ENCODE peak calls at places on chromosomes 12 and 14, in seven cellular contexts. One of them, this sample, is unnamed. For H3K27me3, the result is how much of the 10 kb centered on the place peaks cover.

GRCh38 chr12:12806784-12807516 is 6.2 kb upstream of the DDX47 start:
- DNase-seq in lower lobe of right lung: no peak
- DNase-seq in iPS DF 6.9: no peak
- DNase-seq in tibial artery: no peak
- DNase-seq in left lung: no peak
- DNase-seq in HCT116: no peak
- DNase-seq in right lobe of liver: no peak
- DNase-seq in this sample: no peak

GRCh38 chr14:73740921-73741326 is 26.7 kb upstream of the PNMA1 start:
- DNase-seq in lower lobe of right lung: peak
- DNase-seq in iPS DF 6.9: no peak
- DNase-seq in tibial artery: peak
- DNase-seq in left lung: peak
- DNase-seq in HCT116: peak
- DNase-seq in right lobe of liver: peak
- DNase-seq in this sample: no peak

GRCh38 chr12:116559330-116560080 is at the start of gene MAP1LC3B2:
- DNase-seq in lower lobe of right lung: peak
- DNase-seq in iPS DF 6.9: no peak
- DNase-seq in tibial artery: peak
- DNase-seq in left lung: peak
- DNase-seq in HCT116: peak
- DNase-seq in right lobe of liver: peak
- DNase-seq in this sample: no peak

GRCh38 chr12:61538951-61539350 is 721.3 kb upstream of the USP15 start:
- DNase-seq in lower lobe of right lung: no peak
- DNase-seq in iPS DF 6.9: peak
- DNase-seq in tibial artery: no peak
- DNase-seq in left lung: no peak
- DNase-seq in HCT116: peak
- DNase-seq in right lobe of liver: no peak
- DNase-seq in this sample: no peak

GRCh38 chr14:104431929-104432541 is 147.5 kb upstream of the C14orf180 start:
- DNase-seq in lower lobe of right lung: peak
- DNase-seq in iPS DF 6.9: no peak
- DNase-seq in tibial artery: no peak
- DNase-seq in left lung: no peak
- DNase-seq in HCT116: no peak
- DNase-seq in right lobe of liver: no peak
- DNase-seq in this sample: no peak

GRCh38 chr12:124663771-124664366 is 96.5 kb upstream of the NCOR2 start:
- DNase-seq in lower lobe of right lung: no peak
- DNase-seq in iPS DF 6.9: no peak
- DNase-seq in tibial artery: no peak
- DNase-seq in left lung: no peak
- DNase-seq in HCT116: no peak
- DNase-seq in right lobe of liver: no peak
- DNase-seq in this sample: no peak

GRCh38 chr14:24761141-24761540 is 127.2 kb upstream of the GZMB start:
- DNase-seq in lower lobe of right lung: no peak
- DNase-seq in iPS DF 6.9: no peak
- DNase-seq in tibial artery: no peak
- DNase-seq in left lung: no peak
- DNase-seq in HCT116: no peak
- DNase-seq in right lobe of liver: no peak
- DNase-seq in this sample: no peak

GRCh38 chr12:29389295-29389919 is 8.4 kb upstream of the ERGIC2 start:
- DNase-seq in lower lobe of right lung: no peak
- DNase-seq in iPS DF 6.9: no peak
- DNase-seq in tibial artery: no peak
- DNase-seq in left lung: no peak
- DNase-seq in HCT116: no peak
- DNase-seq in right lobe of liver: no peak
- DNase-seq in this sample: no peak

GRCh38 chr14:101914083-101914482 is 50.3 kb upstream of the DYNC1H1 start:
- DNase-seq in lower lobe of right lung: no peak
- DNase-seq in iPS DF 6.9: no peak
- DNase-seq in tibial artery: no peak
- DNase-seq in left lung: no peak
- DNase-seq in HCT116: no peak
- DNase-seq in right lobe of liver: no peak
- DNase-seq in this sample: no peak

GRCh38 chr12:6603095-6603567 is 4.0 kb downstream of the CHD4 start:
- DNase-seq in lower lobe of right lung: no peak
- DNase-seq in iPS DF 6.9: no peak
- DNase-seq in tibial artery: peak
- DNase-seq in left lung: peak
- DNase-seq in HCT116: no peak
- DNase-seq in right lobe of liver: no peak
- DNase-seq in this sample: no peak

GRCh38 chr14:70947739-70948138 is 40.5 kb downstream of the PCNX1 start:
- DNase-seq in lower lobe of right lung: no peak
- DNase-seq in iPS DF 6.9: no peak
- DNase-seq in tibial artery: no peak
- DNase-seq in left lung: no peak
- DNase-seq in HCT116: no peak
- DNase-seq in right lobe of liver: no peak
- DNase-seq in this sample: no peak

GRCh38 chr12:121996050-121996944 is 25.4 kb upstream of the BCL7A start:
- DNase-seq in lower lobe of right lung: no peak
- DNase-seq in iPS DF 6.9: no peak
- DNase-seq in tibial artery: no peak
- DNase-seq in left lung: no peak
- DNase-seq in HCT116: no peak
- DNase-seq in right lobe of liver: no peak
- DNase-seq in this sample: no peak

GRCh38 chr12:124440841-124441381 is 126.5 kb downstream of the NCOR2 start:
- DNase-seq in lower lobe of right lung: no peak
- DNase-seq in iPS DF 6.9: no peak
- DNase-seq in tibial artery: no peak
- DNase-seq in left lung: no peak
- DNase-seq in HCT116: no peak
- DNase-seq in right lobe of liver: no peak
- DNase-seq in this sample: no peak

GRCh38 chr14:51653096-51653814 is 1.5 kb downstream of the FRMD6 start:
- DNase-seq in lower lobe of right lung: no peak
- DNase-seq in iPS DF 6.9: no peak
- DNase-seq in tibial artery: no peak
- DNase-seq in left lung: no peak
- DNase-seq in HCT116: no peak
- DNase-seq in right lobe of liver: no peak
- DNase-seq in this sample: no peak

GRCh38 chr12:78887008-78887407 is 22.4 kb downstream of the SYT1 start:
- DNase-seq in lower lobe of right lung: no peak
- DNase-seq in iPS DF 6.9: no peak
- DNase-seq in tibial artery: no peak
- DNase-seq in left lung: no peak
- DNase-seq in HCT116: peak
- DNase-seq in right lobe of liver: no peak
- DNase-seq in this sample: no peak

GRCh38 chr14:69612014-69612758 is 790 bp downstream of the SUSD6 start:
- DNase-seq in lower lobe of right lung: peak
- DNase-seq in iPS DF 6.9: no peak
- DNase-seq in tibial artery: no peak
- DNase-seq in left lung: peak
- DNase-seq in HCT116: no peak
- DNase-seq in right lobe of liver: peak
- DNase-seq in this sample: peak

GRCh38 chr14:47833006-47833405 is 157.6 kb upstream of the MDGA2 start:
- DNase-seq in lower lobe of right lung: no peak
- DNase-seq in iPS DF 6.9: no peak
- DNase-seq in tibial artery: no peak
- DNase-seq in left lung: no peak
- DNase-seq in HCT116: no peak
- DNase-seq in right lobe of liver: no peak
- DNase-seq in this sample: no peak

GRCh38 chr12:49962861-49963765 is 1.4 kb downstream of the AQP5 start:
- DNase-seq in lower lobe of right lung: peak
- DNase-seq in iPS DF 6.9: no peak
- DNase-seq in tibial artery: no peak
- DNase-seq in left lung: peak
- DNase-seq in HCT116: peak
- DNase-seq in right lobe of liver: peak
- DNase-seq in this sample: no peak

GRCh38 chr12:49961993-49962764 is 507 bp downstream of the AQP5 start:
- DNase-seq in lower lobe of right lung: no peak
- DNase-seq in iPS DF 6.9: no peak
- DNase-seq in tibial artery: no peak
- DNase-seq in left lung: no peak
- DNase-seq in HCT116: no peak
- DNase-seq in right lobe of liver: no peak
- DNase-seq in this sample: no peak

GRCh38 chr12:49961111-49961922 is at the start of gene AQP5:
- DNase-seq in lower lobe of right lung: no peak
- DNase-seq in iPS DF 6.9: no peak
- DNase-seq in tibial artery: no peak
- DNase-seq in left lung: no peak
- DNase-seq in HCT116: no peak
- DNase-seq in right lobe of liver: no peak
- DNase-seq in this sample: no peak

GRCh38 chr12:49959570-49960473 is 1.9 kb upstream of the AQP5 start:
- DNase-seq in lower lobe of right lung: peak
- DNase-seq in iPS DF 6.9: peak
- DNase-seq in tibial artery: no peak
- DNase-seq in left lung: peak
- DNase-seq in HCT116: peak
- DNase-seq in right lobe of liver: no peak
- DNase-seq in this sample: peak

GRCh38 chr12:49960474-49961110 is 1.1 kb upstream of the AQP5 start:
- DNase-seq in lower lobe of right lung: no peak
- DNase-seq in iPS DF 6.9: no peak
- DNase-seq in tibial artery: no peak
- DNase-seq in left lung: no peak
- DNase-seq in HCT116: no peak
- DNase-seq in right lobe of liver: no peak
- DNase-seq in this sample: no peak
- H3K27me3 ChIP-seq in lower lobe of right lung: half or more
- H3K27me3 ChIP-seq in iPS DF 6.9: under half
- H3K27me3 ChIP-seq in tibial artery: half or more
- H3K27me3 ChIP-seq in left lung: half or more
- H3K27me3 ChIP-seq in HCT116: under half
- H3K27me3 ChIP-seq in right lobe of liver: under half
- H3K27me3 ChIP-seq in this sample: under half

GRCh38 chr12:4580165-4580773 is 18.3 kb downstream of the DYRK4 start:
- DNase-seq in lower lobe of right lung: no peak
- DNase-seq in iPS DF 6.9: no peak
- DNase-seq in tibial artery: no peak
- DNase-seq in left lung: no peak
- DNase-seq in HCT116: no peak
- DNase-seq in right lobe of liver: no peak
- DNase-seq in this sample: peak
- H3K27me3 ChIP-seq in lower lobe of right lung: under half
- H3K27me3 ChIP-seq in iPS DF 6.9: under half
- H3K27me3 ChIP-seq in tibial artery: under half
- H3K27me3 ChIP-seq in left lung: under half
- H3K27me3 ChIP-seq in HCT116: under half
- H3K27me3 ChIP-seq in right lobe of liver: under half
- H3K27me3 ChIP-seq in this sample: under half

GRCh38 chr12:58858030-58858429 is 62.3 kb downstream of the LRIG3 start:
- DNase-seq in lower lobe of right lung: no peak
- DNase-seq in iPS DF 6.9: no peak
- DNase-seq in tibial artery: no peak
- DNase-seq in left lung: no peak
- DNase-seq in HCT116: no peak
- DNase-seq in right lobe of liver: no peak
- DNase-seq in this sample: no peak
- H3K27me3 ChIP-seq in lower lobe of right lung: under half
- H3K27me3 ChIP-seq in iPS DF 6.9: under half
- H3K27me3 ChIP-seq in tibial artery: under half
- H3K27me3 ChIP-seq in left lung: under half
- H3K27me3 ChIP-seq in HCT116: under half
- H3K27me3 ChIP-seq in right lobe of liver: under half
- H3K27me3 ChIP-seq in this sample: under half

GRCh38 chr12:130716918-130717306 is 813 bp upstream of the RIMBP2 start:
- DNase-seq in lower lobe of right lung: no peak
- DNase-seq in iPS DF 6.9: no peak
- DNase-seq in tibial artery: no peak
- DNase-seq in left lung: no peak
- DNase-seq in HCT116: no peak
- DNase-seq in right lobe of liver: no peak
- DNase-seq in this sample: no peak
- H3K27me3 ChIP-seq in lower lobe of right lung: half or more
- H3K27me3 ChIP-seq in iPS DF 6.9: under half
- H3K27me3 ChIP-seq in tibial artery: under half
- H3K27me3 ChIP-seq in left lung: half or more
- H3K27me3 ChIP-seq in HCT116: under half
- H3K27me3 ChIP-seq in right lobe of liver: under half
- H3K27me3 ChIP-seq in this sample: half or more

GRCh38 chr12:54019111-54019811 is 9.0 kb upstream of the HOXC6 start:
- DNase-seq in lower lobe of right lung: no peak
- DNase-seq in iPS DF 6.9: no peak
- DNase-seq in tibial artery: no peak
- DNase-seq in left lung: no peak
- DNase-seq in HCT116: no peak
- DNase-seq in right lobe of liver: no peak
- DNase-seq in this sample: no peak
- H3K27me3 ChIP-seq in lower lobe of right lung: half or more
- H3K27me3 ChIP-seq in iPS DF 6.9: half or more
- H3K27me3 ChIP-seq in tibial artery: under half
- H3K27me3 ChIP-seq in left lung: half or more
- H3K27me3 ChIP-seq in HCT116: under half
- H3K27me3 ChIP-seq in right lobe of liver: half or more
- H3K27me3 ChIP-seq in this sample: half or more

DNA sequence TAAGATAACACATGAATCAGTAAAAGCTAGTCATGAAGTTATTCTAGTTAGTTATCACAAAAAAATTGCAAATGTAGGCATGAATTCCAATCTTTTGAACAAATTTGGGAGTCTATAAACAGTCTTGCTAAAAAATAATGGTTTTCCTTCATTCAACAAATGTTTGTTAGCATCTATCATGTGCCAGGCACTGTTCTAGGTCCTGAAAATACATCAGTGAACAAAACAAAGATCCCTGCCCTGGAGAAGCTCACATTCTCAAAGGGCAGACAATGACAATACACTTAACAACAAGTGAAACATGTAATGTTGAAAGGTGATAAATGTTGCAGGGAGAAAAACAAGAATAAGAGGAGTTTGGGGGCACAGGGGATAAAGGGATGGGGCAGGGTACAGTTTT is 86.9 kb downstream of the OTX2 start:
- DNase-seq in lower lobe of right lung: no peak
- DNase-seq in iPS DF 6.9: no peak
- DNase-seq in tibial artery: no peak
- DNase-seq in left lung: no peak
- DNase-seq in HCT116: no peak
- DNase-seq in right lobe of liver: no peak
- DNase-seq in this sample: no peak
- H3K27me3 ChIP-seq in lower lobe of right lung: under half
- H3K27me3 ChIP-seq in iPS DF 6.9: under half
- H3K27me3 ChIP-seq in tibial artery: under half
- H3K27me3 ChIP-seq in left lung: under half
- H3K27me3 ChIP-seq in HCT116: under half
- H3K27me3 ChIP-seq in right lobe of liver: under half
- H3K27me3 ChIP-seq in this sample: under half